ENCODE peak calls at places on chromosomes 6 and 20, in seven cellular contexts. T is neural progenitor cell, Q is astrocyte, D is OCI-LY7, Y is MM.1S, W is HCT116, I is mesenchymal stem cell. X is an unnamed sample.

GRCh38 chr20:6533828-6534388 is 233.6 kb upstream of the BMP2 start:
- DNase-seq in D (no peak), W (no peak), I (peak), T (peak), Q (peak), Y (no peak), X (no peak)

GRCh38 chr20:19212524-19213502 is at the start of gene SLC24A3:
- DNase-seq in Q (no peak), Y (peak), T (peak), I (peak), W (no peak), D (no peak), X (no peak)

GRCh38 chr6:137020771-137021170 is 24.0 kb downstream of the IL20RA start:
- DNase-seq in W (no peak), D (no peak), T (no peak), I (no peak), Y (no peak), Q (no peak), X (no peak)

GRCh38 chr6:166104107-166104506 is 63.5 kb downstream of the TBXT start:
- DNase-seq in Y (no peak), D (no peak), I (peak), Q (peak), T (no peak), W (no peak), X (no peak)

GRCh38 chr6:125117818-125118217 is 35.8 kb upstream of the TPD52L1 start:
- DNase-seq in Y (no peak), Q (peak), D (no peak), T (no peak), I (no peak), W (no peak), X (no peak)

GRCh38 chr6:324729-325125 is 32.4 kb downstream of the DUSP22 start:
- DNase-seq in I (no peak), D (no peak), Y (no peak), W (no peak), Q (no peak), T (peak), X (no peak)

GRCh38 chr6:149176971-149177667 is 140.4 kb upstream of the TAB2 start:
- DNase-seq in W (no peak), I (no peak), T (no peak), D (no peak), Y (no peak), Q (no peak), X (no peak)

GRCh38 chr6:41239467-41240159 is 11.5 kb downstream of the TREML4 start:
- DNase-seq in I (no peak), D (no peak), Y (no peak), W (no peak), T (peak), Q (no peak), X (no peak)

GRCh38 chr6:98957440-98957839 is 9.7 kb upstream of the FBXL4 start:
- DNase-seq in I (peak), D (no peak), Y (no peak), W (peak), Q (peak), T (no peak), X (peak)

GRCh38 chr20:855466-856360 is 22.2 kb downstream of the FAM110A start:
- DNase-seq in D (no peak), Y (no peak), Q (peak), T (no peak), I (no peak), W (no peak), X (no peak)

GRCh38 chr6:32393660-32394420 is 13.1 kb downstream of the BTNL2 start:
- DNase-seq in D (no peak), W (no peak), I (peak), Y (no peak), T (no peak), Q (no peak), X (no peak)

GRCh38 chr6:32401564-32401963 is 5.4 kb downstream of the BTNL2 start:
- DNase-seq in I (no peak), D (peak), Q (no peak), T (no peak), Y (no peak), W (no peak), X (no peak)

GRCh38 chr6:32402812-32403211 is 4.2 kb downstream of the BTNL2 start:
- DNase-seq in Y (no peak), D (no peak), T (peak), W (no peak), Q (no peak), I (no peak), X (no peak)

GRCh38 chr6:32396028-32396427 is 11.0 kb downstream of the BTNL2 start:
- DNase-seq in D (no peak), T (no peak), Y (no peak), W (no peak), Q (no peak), I (no peak), X (no peak)

DNA sequence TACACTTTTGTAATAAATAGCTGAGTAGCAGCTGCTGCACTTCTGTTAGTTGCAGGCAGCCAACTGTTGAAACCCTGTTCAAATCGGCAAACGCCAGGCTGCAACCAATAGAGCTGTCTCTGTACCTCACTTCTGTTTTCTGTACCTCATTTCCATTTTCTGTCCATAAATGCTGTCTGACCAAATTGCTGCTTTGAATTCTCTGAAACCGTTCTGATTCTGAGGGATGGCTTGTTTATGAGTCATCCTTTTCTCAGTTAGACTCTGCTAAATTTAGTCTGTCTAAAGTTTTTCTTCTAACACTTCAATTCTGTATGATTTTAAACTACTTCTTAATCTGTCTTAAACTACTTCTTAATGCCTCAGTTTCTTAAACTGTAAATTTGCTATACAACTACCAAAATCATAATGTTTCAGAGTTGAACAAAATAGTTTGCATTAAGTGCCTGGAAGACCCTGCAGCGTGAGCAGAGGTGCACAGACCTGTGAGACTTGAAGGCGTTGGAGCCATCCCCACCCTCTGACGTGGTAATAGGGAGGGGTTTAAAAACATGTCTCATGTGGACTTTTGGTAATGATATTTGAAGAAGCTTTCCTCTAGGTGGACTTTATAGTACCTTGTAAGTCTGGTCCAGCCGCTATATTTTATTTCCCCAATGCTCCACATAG is 9.6 kb downstream of the BTNL2 start:
- DNase-seq in D (peak), I (no peak), Y (peak), W (no peak), Q (no peak), T (no peak), X (no peak)
- H3K4me3 ChIP-seq in D (peak), I (no peak), Y (peak), W (no peak), Q (no peak), T (no peak), X (no peak)

GRCh38 chr20:4022386-4023350 is 7.3 kb upstream of the RNF24 start:
- DNase-seq in D (no peak), W (no peak), T (peak), Y (no peak), Q (no peak), I (no peak), X (no peak)
- H2AFZ ChIP-seq in D (no peak), W (no peak), T (no peak), Y (no peak), Q (no peak), I (peak), X (no peak)

GRCh38 chr6:34240329-34241248 is 3.9 kb downstream of the HMGA1 start:
- DNase-seq in W (no peak), T (no peak), Y (no peak), Q (no peak), D (no peak), I (no peak), X (no peak)

GRCh38 chr6:34238507-34239239 is 2.0 kb downstream of the HMGA1 start:
- DNase-seq in Q (no peak), Y (no peak), I (no peak), T (peak), D (no peak), W (no peak), X (no peak)

GRCh38 chr6:34237722-34238506 is 1.2 kb downstream of the HMGA1 start:
- DNase-seq in T (peak), W (no peak), Y (peak), Q (no peak), D (peak), I (peak), X (no peak)

GRCh38 chr6:34239893-34240292 is 3.2 kb downstream of the HMGA1 start:
- DNase-seq in Q (no peak), Y (no peak), W (no peak), I (no peak), T (no peak), D (no peak), X (no peak)

GRCh38 chr6:34239240-34239825 is 2.7 kb downstream of the HMGA1 start:
- DNase-seq in I (no peak), T (no peak), W (no peak), D (no peak), Q (no peak), Y (no peak), X (no peak)
- H3K4me3 ChIP-seq in I (peak), T (peak), W (peak), D (peak), Q (peak), Y (no peak), X (peak)

GRCh38 chr6:109623288-109623687 is 67.7 kb downstream of the AK9 start:
- DNase-seq in Y (no peak), Q (no peak), D (no peak), I (no peak), W (no peak), T (no peak), X (no peak)
- H2AFZ ChIP-seq in Y (no peak), Q (no peak), D (no peak), I (no peak), W (no peak), T (no peak), X (no peak)

DNA sequence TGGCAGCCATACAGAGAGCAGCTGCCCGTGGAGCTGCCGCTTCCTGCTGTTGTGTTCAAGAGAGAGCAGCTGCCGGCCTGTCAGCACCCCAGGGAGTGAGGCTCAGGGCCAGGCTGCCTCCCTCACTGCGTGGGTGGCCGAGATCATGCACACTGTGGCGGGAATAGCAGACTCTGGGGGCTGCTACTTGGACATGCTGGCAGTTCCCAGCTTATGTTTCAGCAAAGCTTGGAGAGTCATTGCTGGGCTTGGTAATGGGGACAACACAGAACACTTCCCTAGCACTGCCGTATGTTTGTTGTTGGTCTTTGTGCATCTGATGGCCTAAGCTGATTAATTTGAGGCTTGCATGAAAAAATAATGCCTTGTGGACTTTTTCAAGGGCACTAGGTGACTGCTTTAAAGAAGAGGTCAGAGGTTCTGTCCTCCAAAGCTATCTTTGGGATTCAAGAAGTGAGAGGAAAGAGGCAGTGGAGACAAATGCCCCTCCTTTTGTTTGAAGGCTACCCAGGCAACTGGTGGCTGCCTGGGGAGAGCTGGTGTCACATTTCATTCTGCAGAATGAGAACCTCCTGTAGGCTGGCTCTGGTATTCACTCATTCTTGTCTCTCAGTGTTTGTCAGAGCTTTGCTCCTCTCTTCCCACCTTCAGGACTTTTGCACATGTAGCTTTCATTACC is 18.8 kb downstream of the MRAP2 start:
- DNase-seq in I (no peak), Q (peak), Y (no peak), T (peak), D (no peak), W (no peak), X (no peak)
- H3K4me3 ChIP-seq in I (peak), Q (no peak), Y (no peak), T (peak), D (no peak), W (no peak), X (no peak)

DNA sequence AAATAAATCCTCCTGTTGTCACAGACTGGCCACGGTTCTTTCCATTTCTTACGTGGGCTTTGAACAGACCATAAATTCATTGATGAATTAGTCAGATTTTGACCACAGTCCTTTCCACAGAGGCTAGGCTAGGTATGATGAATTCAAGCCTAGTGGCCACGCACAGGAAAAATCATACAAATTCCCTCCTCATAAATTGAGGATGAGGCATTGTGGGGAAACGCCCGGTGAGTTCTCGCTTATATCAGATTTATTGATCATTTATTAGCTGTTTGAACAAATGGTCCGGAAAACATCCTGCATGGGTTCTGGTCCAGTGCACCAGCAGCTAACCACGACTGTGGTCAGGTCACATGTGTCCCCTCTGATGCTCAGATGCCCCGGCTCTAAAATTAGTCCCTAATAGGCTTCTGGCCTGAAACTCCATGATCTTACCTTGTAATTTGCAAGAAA is 31.4 kb upstream of the FOXC1 start:
- DNase-seq in D (no peak), W (no peak), Y (no peak), T (no peak), I (no peak), Q (no peak), X (no peak)
- H2AFZ ChIP-seq in D (no peak), W (no peak), Y (no peak), T (no peak), I (no peak), Q (no peak), X (no peak)

DNA sequence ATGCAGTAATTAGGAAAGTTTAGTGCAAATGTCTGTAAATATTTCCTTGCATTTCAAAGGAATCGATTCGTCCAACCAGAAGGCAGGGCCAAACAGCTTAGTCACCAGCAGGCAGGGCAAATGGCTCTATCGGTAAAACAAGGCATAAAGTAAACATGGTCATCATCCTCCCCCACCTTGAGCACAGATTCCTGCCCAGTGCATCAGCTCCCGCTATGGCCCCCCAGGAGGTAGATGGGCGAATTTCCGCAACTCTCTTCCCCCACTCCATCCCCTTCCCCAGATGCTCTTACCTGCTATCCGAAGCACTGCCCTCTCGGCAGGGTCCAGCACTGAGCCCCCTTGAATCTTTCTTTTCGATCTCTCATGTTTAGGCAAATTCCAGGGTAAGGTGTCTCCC is 103.8 kb upstream of the BEND6 start:
- DNase-seq in W (no peak), I (peak), T (peak), Y (no peak), D (no peak), Q (peak), X (peak)
- H3K4me3 ChIP-seq in W (no peak), I (peak), T (peak), Y (no peak), D (no peak), Q (peak), X (peak)

GRCh38 chr20:13708234-13708633 is 69.5 kb upstream of the TASP1 start:
- DNase-seq in Y (no peak), D (no peak), Q (no peak), W (no peak), I (no peak), T (no peak), X (no peak)
- H2AFZ ChIP-seq in Y (no peak), D (no peak), Q (no peak), W (no peak), I (no peak), T (no peak), X (no peak)